ENCODE peak calls at places on chromosomes 7 and 10, in four cellular contexts. R, W, C and O are unnamed samples.

GRCh38 chr7:9036080-9036479 is 602.7 kb downstream of the NXPH1 start:
- DNase-seq in R (no peak), W (no peak), C (no peak), O (no peak)

GRCh38 chr10:89301721-89302445 is at the start of gene IFIT2:
- DNase-seq in R (no peak), W (peak; percentile 59), C (peak; percentile 80), O (no peak)

GRCh38 chr7:107253599-107253998 is 84.8 kb downstream of the HBP1 start:
- DNase-seq in R (no peak), W (no peak), C (no peak), O (no peak)

GRCh38 chr7:79241288-79242055 is 212.0 kb downstream of the MAGI2 start:
- DNase-seq in R (no peak), W (no peak), C (no peak), O (no peak)

GRCh38 chr7:119943932-119944600 is 328.9 kb upstream of the KCND2 start:
- DNase-seq in R (no peak), W (no peak), C (no peak), O (no peak)

GRCh38 chr7:41108821-41109220 is 594.1 kb downstream of the INHBA start:
- DNase-seq in R (no peak), W (no peak), C (no peak), O (no peak)

GRCh38 chr7:20744913-20745587 is 41.6 kb downstream of the SP8 start:
- DNase-seq in R (no peak), W (no peak), C (no peak), O (no peak)

GRCh38 chr10:114548662-114549061 is 109.4 kb downstream of the ABLIM1 start:
- DNase-seq in R (no peak), W (no peak), C (no peak), O (no peak)

GRCh38 chr10:91597397-91597881 is 35.4 kb downstream of the PPP1R3C start:
- DNase-seq in R (no peak), W (no peak), C (no peak), O (no peak)

GRCh38 chr10:22500567-22501369 is 155.5 kb downstream of the SPAG6 start:
- DNase-seq in R (no peak), W (no peak), C (no peak), O (no peak)

GRCh38 chr7:27846388-27846787 is 106.4 kb downstream of the TAX1BP1 start:
- DNase-seq in R (no peak), W (no peak), C (no peak), O (no peak)

DNA sequence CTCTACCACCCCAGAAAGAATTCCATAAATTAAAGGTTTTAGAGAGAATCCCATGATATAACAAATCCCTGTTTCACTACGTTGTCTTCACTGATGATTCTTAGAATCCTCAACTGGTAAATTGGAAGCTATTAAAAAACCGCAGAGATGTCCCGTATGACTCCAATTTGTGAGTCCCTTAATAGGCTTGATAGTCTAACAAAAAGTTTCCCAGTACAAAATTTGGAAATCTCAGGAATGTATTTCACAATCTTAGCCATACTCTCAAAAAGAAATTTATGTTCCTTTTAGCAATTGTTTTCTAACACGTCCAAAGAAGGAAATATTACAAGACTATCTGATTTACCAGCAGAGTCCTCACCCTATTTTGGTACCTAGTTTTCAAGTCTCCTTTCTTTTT is 2.5 kb downstream of the TES start:
- DNase-seq in R (no peak), W (no peak), C (no peak), O (no peak)
- H3K4me1 ChIP-seq in R (peaks cover 23% of the 10 kb centered on the region), W (no peaks in the 10 kb centered on the region), C (peaks cover 80% of the 10 kb centered on the region), O (peaks cover 40% of the 10 kb centered on the region)

GRCh38 chr10:773562-774161 is 84.2 kb upstream of the DIP2C start:
- DNase-seq in R (no peak), W (no peak), C (no peak), O (no peak)
- H3K4me1 ChIP-seq in R (peaks cover 9% of the 10 kb centered on the region), W (no peaks in the 10 kb centered on the region), C (no peaks in the 10 kb centered on the region), O (no peaks in the 10 kb centered on the region)

GRCh38 chr10:119209050-119209735 is 1.8 kb downstream of the GRK5 start:
- DNase-seq in R (peak; percentile 83), W (peak; percentile 56), C (peak; percentile 85), O (peak; percentile 65)

GRCh38 chr10:119209736-119210355 is 2.5 kb downstream of the GRK5 start:
- DNase-seq in R (peak; percentile 28), W (no peak), C (no peak), O (no peak)

GRCh38 chr10:119211625-119212441 is 4.5 kb downstream of the GRK5 start:
- DNase-seq in R (peak; percentile 53), W (no peak), C (no peak), O (peak; percentile 77)

GRCh38 chr10:119211176-119211575 is 3.8 kb downstream of the GRK5 start:
- DNase-seq in R (no peak), W (no peak), C (no peak), O (no peak)

GRCh38 chr10:119210633-119211032 is 3.3 kb downstream of the GRK5 start:
- DNase-seq in R (no peak), W (no peak), C (no peak), O (no peak)
- H3K4me1 ChIP-seq in R (peaks cover 39% of the 10 kb centered on the region), W (peaks cover 9% of the 10 kb centered on the region), C (peaks cover 89% of the 10 kb centered on the region), O (peaks cover 60% of the 10 kb centered on the region)

GRCh38 chr10:3090914-3091313 is 23.6 kb downstream of the PFKP start:
- DNase-seq in R (peak; percentile 80), W (no peak), C (no peak), O (no peak)

GRCh38 chr10:3090388-3090787 is 23.0 kb downstream of the PFKP start:
- DNase-seq in R (peak; percentile 60), W (no peak), C (no peak), O (no peak)

GRCh38 chr10:3091346-3091787 is 24.0 kb downstream of the PFKP start:
- DNase-seq in R (peak; percentile 79), W (no peak), C (no peak), O (no peak)

GRCh38 chr10:3093996-3094395 is 26.6 kb downstream of the PFKP start:
- DNase-seq in R (no peak), W (no peak), C (no peak), O (no peak)

GRCh38 chr10:3091921-3092320 is 24.6 kb downstream of the PFKP start:
- DNase-seq in R (no peak), W (no peak), C (no peak), O (no peak)
- H3K4me1 ChIP-seq in R (peaks cover 29% of the 10 kb centered on the region), W (peaks cover 3% of the 10 kb centered on the region), C (peaks cover 46% of the 10 kb centered on the region), O (no peaks in the 10 kb centered on the region)

GRCh38 chr7:145665499-145666258 is 450.9 kb upstream of the CNTNAP2 start:
- DNase-seq in R (no peak), W (no peak), C (no peak), O (no peak)
- H3K4me1 ChIP-seq in R (no peaks in the 10 kb centered on the region), W (no peaks in the 10 kb centered on the region), C (no peaks in the 10 kb centered on the region), O (no peaks in the 10 kb centered on the region)

GRCh38 chr7:92910076-92910475 is 73.7 kb upstream of the CDK6 start:
- DNase-seq in R (no peak), W (no peak), C (no peak), O (no peak)
- H3K4me1 ChIP-seq in R (no peaks in the 10 kb centered on the region), W (no peaks in the 10 kb centered on the region), C (no peaks in the 10 kb centered on the region), O (no peaks in the 10 kb centered on the region)

DNA sequence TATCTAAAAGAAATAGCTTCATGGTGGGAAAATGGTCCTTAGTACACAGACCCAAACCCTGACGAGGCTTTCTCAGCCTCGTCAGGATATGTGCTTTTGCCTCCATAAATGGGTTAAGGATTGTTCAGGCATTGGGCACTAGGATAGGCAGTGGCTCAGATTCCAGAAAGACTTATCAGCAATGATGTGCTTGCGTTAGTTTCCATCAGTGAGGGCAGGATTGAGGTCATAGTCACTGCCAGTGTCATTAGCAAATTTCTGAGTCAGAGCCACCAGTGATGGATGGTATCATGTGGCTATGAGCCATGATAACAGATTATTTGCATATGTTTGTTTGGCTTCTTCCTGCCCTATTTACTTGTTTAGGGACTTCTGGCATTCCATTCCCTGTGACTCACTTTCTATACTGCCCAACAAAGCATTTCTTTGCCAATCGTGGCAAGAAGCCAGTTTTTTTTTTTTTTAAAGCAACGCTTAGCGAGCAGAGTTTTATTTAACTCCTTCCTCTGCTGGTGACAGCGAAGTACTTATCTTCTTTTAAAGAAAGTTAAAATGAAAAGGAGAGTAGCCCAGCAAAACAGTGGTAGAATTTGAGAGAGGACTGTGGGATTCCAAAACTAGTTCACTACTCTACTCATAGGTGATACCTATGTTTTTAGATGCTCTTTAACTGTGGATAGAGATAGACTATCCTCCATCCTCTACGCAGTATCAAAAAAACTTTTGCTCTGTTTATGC is 44.4 kb downstream of the MYPN start:
- DNase-seq in R (no peak), W (no peak), C (no peak), O (no peak)
- H3K4me1 ChIP-seq in R (peaks cover 13% of the 10 kb centered on the region), W (no peaks in the 10 kb centered on the region), C (peaks cover 26% of the 10 kb centered on the region), O (no peaks in the 10 kb centered on the region)

GRCh38 chr7:73678862-73679261 is 4.4 kb downstream of the DNAJC30 start:
- DNase-seq in R (no peak), W (no peak), C (no peak), O (no peak)
- H3K4me1 ChIP-seq in R (peaks cover 17% of the 10 kb centered on the region), W (peaks cover 12% of the 10 kb centered on the region), C (peaks cover 43% of the 10 kb centered on the region), O (peaks cover 17% of the 10 kb centered on the region)

GRCh38 chr7:217781-218180 is 25.4 kb downstream of the FAM20C start:
- DNase-seq in R (no peak), W (no peak), C (no peak), O (no peak)
- H3K4me1 ChIP-seq in R (peaks cover 8% of the 10 kb centered on the region), W (no peaks in the 10 kb centered on the region), C (peaks cover 11% of the 10 kb centered on the region), O (no peaks in the 10 kb centered on the region)